ENCODE peak calls at places on chromosomes 12 and 14, in four cellular contexts. T is AG09309; B is HL-60; U is CD4-positive, alpha-beta T cell. S is an unnamed sample.

GRCh38 chr12:117564885-117565284 is 203.5 kb upstream of the NOS1 start:
- DNase-seq in T (no peak), B (no peak), U (no peak), S (no peak)

GRCh38 chr14:89702151-89702936 is 252.2 kb downstream of the EFCAB11 start:
- DNase-seq in T (peak), B (no peak), U (no peak), S (peak)

GRCh38 chr14:33589334-33589733 is 361.5 kb downstream of the EGLN3 start:
- DNase-seq in T (peak), B (no peak), U (no peak), S (no peak)

GRCh38 chr14:92930737-92931602 is 8.0 kb downstream of the CHGA start:
- DNase-seq in T (peak), B (no peak), U (no peak), S (no peak)

GRCh38 chr12:105451211-105451610 is 120.7 kb downstream of the C12orf75 start:
- DNase-seq in T (peak), B (no peak), U (no peak), S (no peak)

GRCh38 chr12:94309348-94309747 is 150.3 kb downstream of the CEP83 start:
- DNase-seq in T (no peak), B (no peak), U (no peak), S (no peak)

GRCh38 chr14:81517798-81518398 is 15.8 kb downstream of the SEL1L start:
- DNase-seq in T (no peak), B (no peak), U (no peak), S (peak)

GRCh38 chr14:59317346-59317745 is 128.9 kb downstream of the DAAM1 start:
- DNase-seq in T (no peak), B (no peak), U (no peak), S (no peak)

GRCh38 chr12:25960176-25960575 is 1.7 kb downstream of the RASSF8 start:
- DNase-seq in T (no peak), B (peak), U (no peak), S (no peak)

GRCh38 chr14:68627050-68627867 is 165.6 kb downstream of the ZFP36L1 start:
- DNase-seq in T (no peak), B (no peak), U (no peak), S (no peak)

GRCh38 chr12:51973560-51973959 is 22.1 kb downstream of the ACVR1B start:
- DNase-seq in T (peak), B (no peak), U (no peak), S (no peak)

GRCh38 chr12:49903700-49904423 is at the start of gene FAIM2:
- DNase-seq in T (peak), B (no peak), U (peak), S (peak)

GRCh38 chr14:42965512-42965911 is 1358.8 kb downstream of the LRFN5 start:
- DNase-seq in T (no peak), B (no peak), U (no peak), S (no peak)

GRCh38 chr12:25500651-25501050 is 52.4 kb downstream of the LMNTD1 start:
- DNase-seq in T (no peak), B (no peak), U (no peak), S (no peak)

GRCh38 chr14:33475623-33476022 is 475.3 kb downstream of the EGLN3 start:
- DNase-seq in T (no peak), B (peak), U (no peak), S (no peak)

GRCh38 chr12:46260913-46261476 is 7.8 kb downstream of the SLC38A1 start:
- DNase-seq in T (no peak), B (no peak), U (no peak), S (no peak)

GRCh38 chr14:92316937-92317336 is 6.0 kb upstream of the SLC24A4 start:
- DNase-seq in T (no peak), B (peak), U (no peak), S (no peak)

GRCh38 chr14:59595071-59595470 is 18.5 kb upstream of the CCDC175 start:
- DNase-seq in T (no peak), B (no peak), U (no peak), S (no peak)

GRCh38 chr12:51391047-51391837 is at the start of gene GALNT6:
- DNase-seq in T (no peak), B (peak), U (peak), S (no peak)

GRCh38 chr14:20684662-20685456 is 499 bp downstream of the RNASE4 start:
- DNase-seq in T (peak), B (peak), U (no peak), S (peak)

GRCh38 chr14:95559203-95559602 is 24.4 kb downstream of the GLRX5 start:
- DNase-seq in T (no peak), B (no peak), U (no peak), S (no peak)

GRCh38 chr14:68553326-68553725 is 239.5 kb downstream of the ZFP36L1 start:
- DNase-seq in T (no peak), B (no peak), U (no peak), S (no peak)

GRCh38 chr12:49893753-49894752 is 9.6 kb downstream of the FAIM2 start:
- DNase-seq in T (no peak), B (no peak), U (no peak), S (no peak)

GRCh38 chr12:115519359-115519758 is 758.1 kb downstream of the MED13L start:
- DNase-seq in T (no peak), B (no peak), U (no peak), S (no peak)

GRCh38 chr14:102295301-102295700 is 9.7 kb downstream of the MOK start:
- DNase-seq in T (no peak), B (no peak), U (no peak), S (no peak)
- TF ChIP-seq CTCF in T (peak), B (no peak), U (no peak), S (no peak)

GRCh38 chr14:29548948-29549370 is 378.7 kb downstream of the PRKD1 start:
- DNase-seq in T (peak), B (peak), U (no peak), S (no peak)
- TF ChIP-seq CTCF in T (peak), B (peak), U (no peak), S (peak)

GRCh38 chr12:17169726-17170471 is 563.9 kb upstream of the LMO3 start:
- DNase-seq in T (no peak), B (no peak), U (no peak), S (no peak)
- TF ChIP-seq CTCF in T (no peak), B (no peak), U (no peak), S (no peak)

DNA sequence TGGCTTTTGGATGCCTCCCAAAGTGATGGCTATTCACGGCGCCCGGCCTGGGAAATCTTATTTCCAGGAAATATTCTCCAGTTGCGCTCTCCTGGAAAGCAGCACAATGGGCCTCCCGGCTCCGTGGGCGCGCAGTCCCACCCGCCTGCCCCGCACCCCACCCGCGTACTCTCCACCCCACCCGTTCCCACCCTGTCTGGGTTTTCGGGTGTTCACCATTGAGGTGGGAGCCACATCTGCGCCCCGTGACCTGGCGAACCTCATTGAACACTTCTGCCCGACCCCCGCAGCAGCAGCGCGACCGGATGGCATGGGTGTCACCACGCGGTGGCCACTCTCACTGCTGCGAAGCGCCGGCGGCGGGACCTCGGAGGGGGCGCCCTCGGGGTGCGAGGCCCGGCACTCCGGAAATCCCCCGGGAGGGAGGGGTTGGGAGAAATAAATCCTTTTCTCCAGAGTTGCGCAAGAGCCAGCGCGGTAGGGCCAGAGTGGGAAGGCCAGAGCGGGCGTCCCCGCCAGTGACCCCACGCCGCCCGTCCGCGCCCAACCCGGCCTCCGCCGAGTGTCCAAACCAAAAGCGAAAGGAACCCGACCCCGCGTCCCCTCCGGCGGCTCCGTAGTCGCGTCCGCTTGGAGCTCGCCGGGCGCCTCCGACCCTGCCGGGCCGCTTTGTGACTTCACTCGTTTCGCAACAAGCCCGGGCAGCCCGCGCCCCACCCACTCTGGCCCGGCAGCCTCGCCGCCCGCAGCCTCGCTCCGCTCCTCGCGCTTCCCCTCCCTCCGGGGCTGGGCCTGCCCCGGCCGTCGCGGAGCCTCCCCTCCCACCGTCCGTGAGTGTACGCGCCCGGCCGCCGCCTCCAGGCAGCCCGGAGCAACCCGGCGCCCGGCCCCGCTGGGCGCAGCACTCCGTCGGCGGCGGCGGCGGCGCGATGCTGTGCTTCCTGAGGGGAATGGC is at the start of gene DRAM1:
- DNase-seq in T (peak), B (peak), U (peak), S (peak)
- TF ChIP-seq CTCF in T (no peak), B (no peak), U (no peak), S (no peak)

DNA sequence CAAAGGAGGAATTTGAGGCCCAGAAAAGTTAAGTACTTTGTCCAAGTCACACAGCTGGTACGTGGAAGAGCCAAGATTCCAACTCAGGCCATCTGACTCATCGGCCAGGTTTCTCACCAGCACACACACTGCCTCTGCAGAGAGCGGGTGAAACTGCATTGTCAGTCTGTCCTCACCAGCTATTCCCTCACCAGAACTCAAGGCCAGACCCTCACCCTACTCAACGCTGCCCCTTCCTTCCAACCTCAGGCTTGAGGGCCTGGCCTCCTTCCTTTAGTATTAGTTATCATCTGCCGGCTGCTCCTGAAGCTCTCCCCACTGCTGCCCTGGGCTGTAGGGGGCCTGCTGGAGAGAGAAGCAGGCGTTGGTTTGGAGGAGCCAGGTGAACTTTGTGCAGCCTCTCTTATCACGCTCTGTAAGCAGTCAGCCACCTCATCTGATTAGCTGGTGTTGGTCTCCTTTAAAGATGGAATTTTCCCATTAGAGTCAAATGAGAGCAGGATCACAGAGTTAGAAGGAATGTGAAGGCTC is 16.6 kb upstream of the PLEK2 start:
- DNase-seq in T (peak), B (no peak), U (no peak), S (no peak)
- TF ChIP-seq CTCF in T (peak), B (no peak), U (no peak), S (no peak)

GRCh38 chr12:96828169-96828789 is 78.8 kb upstream of the NEDD1 start:
- DNase-seq in T (no peak), B (no peak), U (no peak), S (no peak)
- TF ChIP-seq CTCF in T (no peak), B (no peak), U (no peak), S (no peak)

S was measured in psoas muscle.